ENCODE peak calls at places on chromosomes 4 and X, in four cellular contexts. O, S, G and D are unnamed samples.

GRCh38 chrX:115233497-115234219 is at the start of gene LRCH2:
- DNase-seq in G (no peak), S (no peak), O (no peak), D (no peak)

GRCh38 chr4:15325987-15326386 is 101.8 kb upstream of the C1QTNF7 start:
- DNase-seq in S (no peak), O (no peak), G (no peak), D (no peak)

GRCh38 chrX:23008431-23009099 is 8.8 kb downstream of the DDX53 start:
- DNase-seq in S (no peak), G (no peak), O (no peak), D (no peak)

GRCh38 chr4:5810770-5811430 is 82.0 kb downstream of the CRMP1 start:
- DNase-seq in G (no peak), S (no peak), O (no peak), D (no peak)

GRCh38 chrX:102138064-102138463 is 4.2 kb downstream of the TCEAL6 start:
- DNase-seq in G (no peak), S (no peak), O (no peak), D (no peak)

GRCh38 chrX:46305431-46305830 is 239.8 kb downstream of the ZNF674 start:
- DNase-seq in G (no peak), S (no peak), O (no peak), D (no peak)

GRCh38 chrX:69045616-69046345 is 119.5 kb downstream of the PJA1 start:
- DNase-seq in O (no peak), G (no peak), S (no peak), D (no peak)

GRCh38 chr4:81421346-81422218 is 50.1 kb downstream of the RASGEF1B start:
- DNase-seq in S (peak; percentile 26), G (peak; percentile 79), O (peak; percentile 36), D (peak; percentile 77)

GRCh38 chr4:94534401-94535312 is 82.9 kb downstream of the PDLIM5 start:
- DNase-seq in G (peak; percentile 53), S (peak; percentile 61), O (no peak), D (peak; percentile 41)

GRCh38 chrX:6227445-6227820 is 1.2 kb downstream of the NLGN4X start:
- DNase-seq in O (no peak), G (no peak), S (no peak), D (no peak)

GRCh38 chr4:159248383-159249178 is 145.7 kb downstream of the RAPGEF2 start:
- DNase-seq in O (no peak), G (no peak), S (no peak), D (no peak)

GRCh38 chr4:6658204-6658585 is 17.7 kb downstream of the MRFAP1 start:
- DNase-seq in G (no peak), S (no peak), O (no peak), D (no peak)

GRCh38 chr4:128600996-128601857 is 208.3 kb upstream of the JADE1 start:
- DNase-seq in S (no peak), G (peak; percentile 53), O (no peak), D (no peak)

GRCh38 chrX:50691820-50692219 is 122.2 kb downstream of the SHROOM4 start:
- DNase-seq in S (no peak), O (peak; percentile 3), G (peak; percentile 29), D (peak; percentile 26)

GRCh38 chrX:119784747-119785446 is 6.5 kb downstream of the RPL39 start:
- DNase-seq in S (no peak), G (peak; percentile 37), O (no peak), D (peak; percentile 72)

GRCh38 chr4:148004228-148004813 is 272.4 kb downstream of the ARHGAP10 start:
- DNase-seq in G (no peak), S (no peak), O (no peak), D (peak; percentile 57)

GRCh38 chr4:138275946-138276621 is 33.9 kb upstream of the SLC7A11 start:
- DNase-seq in O (no peak), S (no peak), G (no peak), D (no peak)

GRCh38 chr4:164977243-164978164 is at the start of gene TRIM61:
- DNase-seq in G (no peak), O (no peak), S (peak; percentile 54), D (no peak)

GRCh38 chr4:114108869-114109268 is 129.4 kb upstream of the ARSJ start:
- DNase-seq in S (peak; percentile 15), G (no peak), O (no peak), D (no peak)

GRCh38 chr4:39976945-39977488 is 694 bp downstream of the PDS5A start:
- DNase-seq in S (no peak), O (peak; percentile 36), G (no peak), D (peak; percentile 36)

GRCh38 chr4:181822005-181822375 is 421.2 kb upstream of the TENM3 start:
- DNase-seq in G (no peak), S (no peak), O (no peak), D (no peak)

GRCh38 chrX:17024896-17025295 is 78.4 kb downstream of the REPS2 start:
- DNase-seq in G (no peak), S (no peak), O (no peak), D (peak; percentile 10)

GRCh38 chr4:81120055-81120454 is 89.5 kb downstream of the BMP3 start:
- DNase-seq in O (no peak), S (no peak), G (no peak), D (peak; percentile 4)

GRCh38 chr4:81724925-81725329 is 253.2 kb upstream of the RASGEF1B start:
- DNase-seq in G (no peak), S (peak; percentile 3), O (no peak), D (no peak)

GRCh38 chr4:89324671-89325070 is 17.1 kb upstream of the GPRIN3 start:
- DNase-seq in O (no peak), S (peak; percentile 19), G (no peak), D (peak; percentile 73)

GRCh38 chr4:16582526-16582925 is 315.9 kb downstream of the LDB2 start:
- DNase-seq in G (peak; percentile 21), O (no peak), S (no peak), D (no peak)

GRCh38 chr4:159455675-159456235 is 352.9 kb downstream of the RAPGEF2 start:
- DNase-seq in S (no peak), G (peak; percentile 68), O (no peak), D (peak; percentile 38)

GRCh38 chr4:162056947-162057346 is 106.9 kb downstream of the FSTL5 start:
- DNase-seq in S (no peak), G (no peak), O (no peak), D (no peak)

GRCh38 chr4:76984788-76985211 is 35.2 kb downstream of the SEPTIN11 start:
- DNase-seq in O (no peak), G (no peak), S (no peak), D (no peak)

GRCh38 chr4:136763844-136764446 is 768.3 kb downstream of the PCDH18 start:
- DNase-seq in G (no peak), S (no peak), O (no peak), D (no peak)

GRCh38 chr4:79823148-79823763 is 249.8 kb downstream of the ANTXR2 start:
- DNase-seq in O (no peak), S (no peak), G (no peak), D (no peak)

GRCh38 chr4:88765729-88766128 is 68.1 kb upstream of the NAP1L5 start:
- DNase-seq in O (no peak), G (no peak), S (no peak), D (no peak)

GRCh38 chrX:107579956-107580355 is 48.4 kb upstream of the PRPS1 start:
- DNase-seq in O (no peak), G (no peak), S (no peak), D (no peak)

GRCh38 chrX:65677954-65678469 is 10.6 kb downstream of the MSN start:
- DNase-seq in S (no peak), O (no peak), G (no peak), D (no peak)

DNA sequence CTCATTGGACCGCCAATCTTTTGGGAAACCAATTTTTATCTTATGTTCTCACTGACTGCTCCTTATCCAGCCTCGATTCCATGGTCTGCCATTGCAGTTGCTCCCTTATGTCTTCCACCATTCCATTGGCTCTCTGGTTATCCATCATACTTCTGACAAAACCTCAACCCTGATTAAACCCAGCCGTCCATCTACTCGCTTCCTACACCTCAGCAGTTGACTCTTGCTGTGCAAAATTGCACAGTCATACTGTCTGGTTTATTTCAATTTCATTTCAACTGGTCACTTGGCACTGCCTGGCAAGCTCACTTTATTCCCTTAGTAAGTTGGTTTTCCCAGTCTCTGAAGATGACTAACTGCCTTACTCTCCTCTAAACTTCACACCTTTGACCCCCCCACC is 26.2 kb downstream of the ARL9 start:
- DNase-seq in O (no peak), S (no peak), G (no peak), D (no peak)
- TF ChIP-seq SPI1 in O (no peak), S (no peak), G (no peak), D (no peak)

GRCh38 chr4:1402516-1403101 is 3.6 kb downstream of the NKX1-1 start:
- DNase-seq in O (peak; percentile 18), G (no peak), S (no peak), D (no peak)
- TF ChIP-seq SPI1 in O (no peak), G (no peak), S (no peak), D (no peak)

GRCh38 chrX:100745806-100746537 is 14.1 kb upstream of the SYTL4 start:
- DNase-seq in S (no peak), G (no peak), O (no peak), D (no peak)
- TF ChIP-seq SPI1 in S (no peak), G (no peak), O (no peak), D (no peak)

DNA sequence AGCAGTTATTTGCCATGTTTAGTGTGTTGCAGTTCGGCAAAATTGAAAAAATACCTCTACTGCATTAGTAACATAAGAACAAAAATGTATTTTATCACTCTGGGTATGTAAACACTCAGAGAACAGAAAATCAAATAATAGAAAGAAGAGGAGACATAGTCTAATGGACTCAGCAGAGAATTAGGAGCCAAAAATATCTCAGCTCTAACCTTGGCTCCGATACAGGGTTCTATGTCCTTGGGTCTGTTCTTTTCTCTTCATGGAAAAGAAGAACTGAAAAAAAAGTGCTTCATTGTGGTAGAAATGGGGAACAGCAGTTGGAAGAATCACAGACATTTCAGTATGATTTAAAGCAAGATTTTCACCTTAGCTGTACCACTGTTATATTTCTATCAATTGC is 240.5 kb upstream of the CXXC4 start:
- DNase-seq in O (no peak), S (no peak), G (no peak), D (no peak)
- TF ChIP-seq SPI1 in O (peak; percentile 44), S (peak; percentile 46), G (no peak), D (peak; percentile 11)

GRCh38 chr4:658681-659667 is 15.1 kb downstream of the ATP5ME start:
- DNase-seq in O (no peak), S (no peak), G (no peak), D (no peak)
- TF ChIP-seq SPI1 in O (no peak), S (no peak), G (no peak), D (no peak)

DNA sequence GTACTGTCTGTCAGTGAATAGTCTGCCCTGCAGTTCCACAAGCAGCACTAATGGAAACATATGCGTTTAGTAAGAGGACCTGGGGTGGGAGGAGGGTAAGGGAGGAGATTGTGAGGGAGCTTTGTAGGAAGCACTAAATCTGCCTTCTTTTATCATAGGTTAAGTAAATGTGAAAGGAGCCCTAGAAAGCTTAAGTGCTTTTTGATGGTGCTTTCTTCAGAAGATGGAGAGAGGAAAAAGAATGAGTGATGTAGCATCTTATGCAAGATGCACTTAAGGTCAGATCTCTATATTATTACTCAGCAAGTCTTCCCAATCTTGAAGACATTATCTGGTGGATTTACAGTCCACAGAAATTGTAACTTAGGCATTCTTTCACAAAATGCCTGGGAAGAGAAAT is 322.7 kb downstream of the PDHA2 start:
- DNase-seq in O (no peak), G (no peak), S (no peak), D (no peak)
- TF ChIP-seq SPI1 in O (no peak), G (no peak), S (no peak), D (no peak)